ENCODE peak calls at places on chromosome 13, in nine cellular contexts. U, C, Z, I, X, O, L, A and G are unnamed samples.

GRCh38 chr13:114010401-114011101 is 36.7 kb upstream of the C13orf46 start:
- DNase-seq in U (peak), C (no peak), Z (no peak), I (no peak), X (no peak), O (no peak), L (no peak), A (no peak), G (no peak)

GRCh38 chr13:31538067-31539042 is 201.0 kb upstream of the RXFP2 start:
- DNase-seq in U (no peak), C (no peak), Z (no peak), I (no peak), X (peak), O (no peak), L (no peak), A (peak), G (no peak)

GRCh38 chr13:79866436-79866835 is 385.5 kb downstream of the NDFIP2 start:
- DNase-seq in U (no peak), C (no peak), Z (no peak), I (no peak), X (no peak), O (no peak), L (no peak), A (no peak), G (no peak)

GRCh38 chr13:79780240-79780639 is 299.3 kb downstream of the NDFIP2 start:
- DNase-seq in U (no peak), C (no peak), Z (no peak), I (peak), X (peak), O (no peak), L (no peak), A (no peak), G (no peak)

GRCh38 chr13:39612023-39612637 is 9.1 kb upstream of the LHFPL6 start:
- DNase-seq in U (peak), C (peak), Z (peak), I (no peak), X (peak), O (peak), L (peak), A (peak), G (peak)

GRCh38 chr13:112587767-112588489 is at the start of gene TUBGCP3:
- DNase-seq in U (peak), C (peak), Z (peak), I (no peak), X (peak), O (peak), L (peak), A (peak), G (no peak)

GRCh38 chr13:75838366-75839017 is 202.4 kb downstream of the LMO7 start:
- DNase-seq in U (no peak), C (no peak), Z (no peak), I (no peak), X (no peak), O (no peak), L (no peak), A (no peak), G (no peak)

GRCh38 chr13:24005711-24006281 is 108.5 kb upstream of the C1QTNF9B start:
- DNase-seq in U (no peak), C (no peak), Z (no peak), I (peak), X (no peak), O (no peak), L (no peak), A (no peak), G (no peak)

GRCh38 chr13:44904982-44905381 is 84.3 kb downstream of the NUFIP1 start:
- DNase-seq in U (no peak), C (no peak), Z (no peak), I (no peak), X (peak), O (no peak), L (no peak), A (no peak), G (no peak)

GRCh38 chr13:106597759-106598395 is 29.9 kb upstream of the ARGLU1 start:
- DNase-seq in U (no peak), C (no peak), Z (no peak), I (no peak), X (no peak), O (no peak), L (no peak), A (no peak), G (no peak)

GRCh38 chr13:31310781-31311180 is 111.0 kb downstream of the B3GLCT start:
- DNase-seq in U (no peak), C (no peak), Z (peak), I (no peak), X (no peak), O (no peak), L (no peak), A (no peak), G (no peak)

GRCh38 chr13:37835392-37835791 is 34.2 kb downstream of the TRPC4 start:
- DNase-seq in U (no peak), C (no peak), Z (no peak), I (no peak), X (no peak), O (no peak), L (no peak), A (no peak), G (no peak)

GRCh38 chr13:113465241-113465640 is 12.0 kb upstream of the ADPRHL1 start:
- DNase-seq in U (no peak), C (no peak), Z (no peak), I (no peak), X (no peak), O (no peak), L (no peak), A (no peak), G (no peak)

GRCh38 chr13:49652691-49653305 is 24.5 kb downstream of the ARL11 start:
- DNase-seq in U (peak), C (no peak), Z (peak), I (no peak), X (peak), O (peak), L (no peak), A (peak), G (no peak)

GRCh38 chr13:40596484-40596883 is 70.0 kb downstream of the FOXO1 start:
- DNase-seq in U (no peak), C (no peak), Z (no peak), I (no peak), X (no peak), O (no peak), L (no peak), A (no peak), G (no peak)

GRCh38 chr13:32041429-32041828 is 9.9 kb downstream of the FRY start:
- DNase-seq in U (no peak), C (no peak), Z (no peak), I (peak), X (no peak), O (no peak), L (no peak), A (no peak), G (no peak)

GRCh38 chr13:107373551-107373950 is 805.6 kb upstream of the ARGLU1 start:
- DNase-seq in U (no peak), C (no peak), Z (peak), I (no peak), X (peak), O (no peak), L (no peak), A (no peak), G (no peak)

GRCh38 chr13:25783480-25784081 is 268.2 kb downstream of the SHISA2 start:
- DNase-seq in U (no peak), C (no peak), Z (no peak), I (no peak), X (no peak), O (no peak), L (no peak), A (no peak), G (no peak)

GRCh38 chr13:72163671-72164070 is 296.7 kb upstream of the DACH1 start:
- DNase-seq in U (no peak), C (no peak), Z (no peak), I (no peak), X (no peak), O (no peak), L (no peak), A (no peak), G (no peak)